ENCODE peak calls at places on chromosomes 5 and 9, in four cellular contexts. N is CD8-positive, alpha-beta T cell; P is GM12864; Z is CD4-positive, alpha-beta T cell. Q is an unnamed sample.

GRCh38 chr5:130520211-130520610 is 615.9 kb downstream of the CHSY3 start:
- DNase-seq in N (no peak), P (no peak), Z (no peak), Q (no peak)

GRCh38 chr5:132747064-132747692 is at the start of gene CCNI2:
- DNase-seq in N (peak; percentile 34), P (no peak), Z (peak; percentile 51), Q (peak; percentile 73)

GRCh38 chr9:93290495-93291434 is 106.8 kb downstream of the WNK2 start:
- DNase-seq in N (no peak), P (no peak), Z (no peak), Q (peak; percentile 15)

GRCh38 chr9:36559036-36559695 is 13.5 kb upstream of the MELK start:
- DNase-seq in N (no peak), P (no peak), Z (no peak), Q (no peak)

GRCh38 chr9:306907-307306 is 92.2 kb downstream of the DOCK8 start:
- DNase-seq in N (no peak), P (no peak), Z (peak; percentile 17), Q (peak; percentile 26)

GRCh38 chr5:169006206-169006605 is 294.7 kb downstream of the SLIT3 start:
- DNase-seq in N (no peak), P (no peak), Z (no peak), Q (no peak)

GRCh38 chr9:5895782-5896181 is 5.1 kb downstream of the MLANA start:
- DNase-seq in N (no peak), P (no peak), Z (no peak), Q (no peak)

GRCh38 chr5:76765249-76765648 is 49.3 kb downstream of the F2R start:
- DNase-seq in N (no peak), P (no peak), Z (no peak), Q (no peak)

GRCh38 chr5:2140501-2140900 is 257.8 kb upstream of the IRX4 start:
- DNase-seq in N (no peak), P (no peak), Z (no peak), Q (no peak)

GRCh38 chr5:79834420-79835219 is 145.0 kb downstream of the CMYA5 start:
- DNase-seq in N (no peak), P (no peak), Z (no peak), Q (no peak)

GRCh38 chr5:142621227-142621626 is 64.7 kb downstream of the FGF1 start:
- DNase-seq in N (no peak), P (no peak), Z (no peak), Q (no peak)

GRCh38 chr5:14720236-14720923 is 55.9 kb downstream of the OTULIN start:
- DNase-seq in N (no peak), P (no peak), Z (no peak), Q (no peak)

GRCh38 chr5:126846344-126846743 is 69.4 kb downstream of the LMNB1 start:
- DNase-seq in N (no peak), P (no peak), Z (no peak), Q (no peak)

GRCh38 chr5:50927953-50928352 is 261.5 kb downstream of the PARP8 start:
- DNase-seq in N (no peak), P (no peak), Z (no peak), Q (no peak)

GRCh38 chr9:22232971-22233370 is 213.7 kb upstream of the DMRTA1 start:
- DNase-seq in N (no peak), P (no peak), Z (no peak), Q (no peak)

GRCh38 chr5:76476639-76477038 is 73.6 kb downstream of the IQGAP2 start:
- DNase-seq in N (no peak), P (no peak), Z (no peak), Q (no peak)

GRCh38 chr9:124415852-124416484 is 726 bp upstream of the PSMB7 start:
- DNase-seq in N (no peak), P (no peak), Z (no peak), Q (no peak)

GRCh38 chr5:98769006-98769255 is 4.5 kb upstream of the RGMB start:
- DNase-seq in N (no peak), P (no peak), Z (peak; percentile 14), Q (peak; percentile 54)

GRCh38 chr5:174837919-174838902 is 113.8 kb downstream of the MSX2 start:
- DNase-seq in N (no peak), P (no peak), Z (no peak), Q (no peak)

GRCh38 chr5:39520232-39520572 is 95.4 kb upstream of the DAB2 start:
- DNase-seq in N (no peak), P (no peak), Z (no peak), Q (no peak)

GRCh38 chr9:4118666-4119065 is 181.2 kb downstream of the GLIS3 start:
- DNase-seq in N (no peak), P (no peak), Z (no peak), Q (no peak)

GRCh38 chr9:4116708-4117460 is 183.0 kb downstream of the GLIS3 start:
- DNase-seq in N (no peak), P (no peak), Z (no peak), Q (no peak)

GRCh38 chr9:4116091-4116581 is 183.7 kb downstream of the GLIS3 start:
- DNase-seq in N (no peak), P (no peak), Z (no peak), Q (no peak)

GRCh38 chr9:4119778-4120554 is 179.9 kb downstream of the GLIS3 start:
- DNase-seq in N (no peak), P (no peak), Z (no peak), Q (no peak)

GRCh38 chr9:4117835-4118610 is 181.8 kb downstream of the GLIS3 start:
- DNase-seq in N (peak; percentile 3), P (peak; percentile 7), Z (peak; percentile 12), Q (peak; percentile 53)
- TF ChIP-seq CTCF in N (peak; percentile 25), P (peak; percentile 95), Z (peak; percentile 48), Q (peak; percentile 81)

GRCh38 chr5:10099548-10099947 is 150.1 kb downstream of the ATPSCKMT start:
- DNase-seq in N (no peak), P (no peak), Z (no peak), Q (no peak)
- TF ChIP-seq CTCF in N (no peak), P (no peak), Z (no peak), Q (no peak)

GRCh38 chr9:17622166-17622565 is 43.3 kb downstream of the SH3GL2 start:
- DNase-seq in N (no peak), P (no peak), Z (no peak), Q (no peak)
- TF ChIP-seq CTCF in N (no peak), P (no peak), Z (no peak), Q (no peak)

DNA sequence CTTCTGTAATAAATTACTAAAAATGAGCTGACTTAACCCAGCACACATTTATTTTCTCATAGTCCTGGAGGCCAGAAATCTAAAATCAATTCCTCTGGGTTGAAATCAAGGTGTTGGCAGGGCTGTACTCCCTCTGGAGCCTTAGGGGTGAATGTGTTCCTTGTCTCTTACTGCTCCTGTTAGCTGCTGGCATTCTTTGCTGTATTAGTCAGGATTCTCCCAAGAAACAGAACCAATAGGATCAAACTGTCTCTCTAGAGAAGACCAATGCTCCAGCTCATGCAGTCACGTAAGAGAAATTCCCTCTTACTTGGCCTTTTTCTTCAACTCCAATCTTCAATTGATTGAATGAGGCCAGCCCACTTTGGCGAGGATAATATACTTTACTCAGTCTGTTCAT is 15.3 kb upstream of the CD180 start:
- DNase-seq in N (no peak), P (no peak), Z (no peak), Q (no peak)
- TF ChIP-seq CTCF in N (no peak), P (no peak), Z (no peak), Q (no peak)

DNA sequence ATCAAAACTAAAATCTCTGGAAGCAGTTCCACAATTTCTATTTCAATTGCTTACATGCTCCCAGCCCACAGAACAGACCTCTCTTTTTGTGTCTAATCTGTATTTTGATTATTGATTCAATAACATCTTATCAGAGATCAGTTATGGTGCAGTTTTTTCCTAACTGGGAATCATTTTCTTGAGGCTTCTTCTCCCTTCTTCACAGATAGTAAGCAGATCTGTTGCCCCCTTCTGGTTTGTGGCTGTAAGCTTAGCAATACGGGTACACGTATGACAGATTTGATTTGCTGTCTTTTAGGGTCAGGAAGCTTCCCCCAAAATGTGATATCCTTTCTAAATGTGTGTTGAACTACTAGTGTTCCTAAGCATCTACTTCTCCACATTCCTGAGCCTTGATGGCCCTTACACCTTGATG is 39.4 kb downstream of the MRPS27 start:
- DNase-seq in N (no peak), P (no peak), Z (no peak), Q (peak; percentile 19)
- TF ChIP-seq CTCF in N (no peak), P (peak; percentile 24), Z (no peak), Q (peak; percentile 35)

DNA sequence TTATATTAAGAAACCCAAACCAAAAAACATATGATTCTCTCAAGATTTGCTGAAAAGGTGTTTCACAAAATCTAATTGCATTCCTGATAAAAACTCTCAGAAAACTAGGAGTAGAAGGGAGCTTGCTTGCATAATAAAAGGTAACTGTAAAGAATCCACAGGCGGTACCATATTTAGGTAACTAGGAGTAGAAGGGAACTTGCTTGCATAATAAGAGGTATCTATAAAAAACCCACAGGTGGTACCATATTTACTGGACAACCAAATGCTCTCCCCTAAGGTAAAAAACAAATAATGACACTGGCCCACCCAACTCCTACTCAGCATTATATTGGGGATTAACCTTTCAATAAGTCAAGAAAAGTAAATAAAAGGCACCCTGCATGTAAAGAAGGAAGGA is 57.5 kb upstream of the FCN1 start:
- DNase-seq in N (no peak), P (no peak), Z (no peak), Q (no peak)
- TF ChIP-seq CTCF in N (no peak), P (no peak), Z (no peak), Q (no peak)

Q was measured in GM10248.